ENCODE peak calls at places on chromosomes 3 and 15, in six cellular contexts. Z is activated gamma-delta T cell treated with Interleukin-2 at 50 U/mL for 16 hours, U is substantia nigra, T is activated T-cell treated with anti-CD3 and anti-CD28 coated beads for 1 hour, R is iPS DF 19.7, J is IMR-90. P is an unnamed sample.

GRCh38 chr15:70244978-70245542 is 147.3 kb upstream of the TLE3 start:
- DNase-seq in Z (no peak), U (no peak), T (no peak), R (no peak), J (no peak), P (no peak)

GRCh38 chr15:38603271-38603670 is 38.7 kb upstream of the RASGRP1 start:
- DNase-seq in Z (no peak), U (no peak), T (no peak), R (peak), J (no peak), P (no peak)

GRCh38 chr3:127900536-127900935 is 14.5 kb upstream of the KBTBD12 start:
- DNase-seq in Z (no peak), U (no peak), T (no peak), R (no peak), J (no peak), P (no peak)

GRCh38 chr3:150887031-150887430 is 18.2 kb downstream of the MINDY4B start:
- DNase-seq in Z (no peak), U (no peak), T (no peak), R (no peak), J (peak), P (no peak)

GRCh38 chr15:64865998-64866520 is 24.3 kb downstream of the PLEKHO2 start:
- DNase-seq in Z (no peak), U (no peak), T (no peak), R (peak), J (peak), P (no peak)

GRCh38 chr3:98914210-98915080 is 12.9 kb upstream of the DCBLD2 start:
- DNase-seq in Z (no peak), U (no peak), T (no peak), R (no peak), J (no peak), P (no peak)

GRCh38 chr15:100338971-100339444 is 2.8 kb downstream of the ADAMTS17 start:
- DNase-seq in Z (peak), U (no peak), T (peak), R (peak), J (peak), P (peak)

GRCh38 chr3:102979682-102980378 is 545.0 kb downstream of the ZPLD1 start:
- DNase-seq in Z (no peak), U (no peak), T (no peak), R (no peak), J (peak), P (no peak)

GRCh38 chr15:101045236-101045646 is 126.1 kb downstream of the LRRK1 start:
- DNase-seq in Z (no peak), U (no peak), T (no peak), R (no peak), J (peak), P (no peak)

GRCh38 chr3:171309906-171310359 is 150.3 kb downstream of the TNIK start:
- DNase-seq in Z (no peak), U (no peak), T (no peak), R (no peak), J (peak), P (no peak)

GRCh38 chr15:79743032-79743431 is 153.8 kb downstream of the MTHFS start:
- DNase-seq in Z (no peak), U (no peak), T (no peak), R (no peak), J (no peak), P (no peak)

GRCh38 chr15:59691194-59691805 is 2.2 kb upstream of the BNIP2 start:
- DNase-seq in Z (peak), U (no peak), T (peak), R (no peak), J (peak), P (peak)

GRCh38 chr3:127676921-127677351 is 4.2 kb downstream of the ABTB1 start:
- DNase-seq in Z (no peak), U (no peak), T (no peak), R (no peak), J (no peak), P (no peak)

GRCh38 chr3:174620138-174620537 is 239.0 kb upstream of the NAALADL2 start:
- DNase-seq in Z (no peak), U (no peak), T (no peak), R (no peak), J (no peak), P (peak)

GRCh38 chr15:44910981-44911625 is 45.4 kb upstream of the TERB2 start:
- DNase-seq in Z (no peak), U (no peak), T (no peak), R (no peak), J (no peak), P (no peak)

GRCh38 chr15:69321041-69321554 is 22.4 kb downstream of the PAQR5 start:
- DNase-seq in Z (no peak), U (no peak), T (no peak), R (no peak), J (peak), P (peak)

GRCh38 chr3:183824761-183825379 is 507 bp downstream of the MAP6D1 start:
- DNase-seq in Z (no peak), U (peak), T (no peak), R (no peak), J (no peak), P (no peak)

GRCh38 chr3:140914384-140914945 is 27.2 kb upstream of the SLC25A36 start:
- DNase-seq in Z (no peak), U (no peak), T (no peak), R (no peak), J (no peak), P (no peak)

GRCh38 chr3:134039161-134039862 is 9.6 kb upstream of the SLCO2A1 start:
- DNase-seq in Z (no peak), U (no peak), T (no peak), R (no peak), J (no peak), P (peak)

GRCh38 chr3:140351466-140351865 is 326.4 kb upstream of the TRIM42 start:
- DNase-seq in Z (no peak), U (no peak), T (no peak), R (no peak), J (no peak), P (no peak)

GRCh38 chr3:169564883-169565282 is 98.6 kb downstream of the MECOM start:
- DNase-seq in Z (no peak), U (no peak), T (no peak), R (peak), J (no peak), P (no peak)

P was measured in AML-193.